ENCODE peak calls at places on chromosomes 2 and 18, in five cellular contexts. N is H1, R is K562, M is GM12878, I is HepG2. E is an unnamed sample.
A peak's percentile ranks its signal among the peaks of the same experiment; 100 is the strongest.

GRCh38 chr2:134122610-134123009 is 131.3 kb upstream of the MGAT5 start:
- DNase-seq in R (no peak), I (peak; percentile 56), M (no peak), N (no peak), E (peak; percentile 64)

GRCh38 chr2:43227830-43228280 is 1.4 kb upstream of the ZFP36L2 start:
- DNase-seq in R (peak; percentile 68), N (no peak), M (no peak), I (peak; percentile 74), E (no peak)

GRCh38 chr18:38525039-38525438 is 959.4 kb upstream of the CELF4 start:
- DNase-seq in I (no peak), R (no peak), M (no peak), N (no peak), E (no peak)

GRCh38 chr2:239468491-239469017 is 67.7 kb upstream of the HDAC4 start:
- DNase-seq in M (no peak), R (no peak), N (no peak), I (no peak), E (no peak)

GRCh38 chr2:206562375-206562774 is 79.9 kb upstream of the FAM237A start:
- DNase-seq in R (no peak), I (no peak), M (no peak), N (no peak), E (no peak)

GRCh38 chr2:240136671-240137292 is 677 bp upstream of the COPS9 start:
- DNase-seq in R (no peak), N (no peak), I (no peak), M (no peak), E (no peak)

GRCh38 chr2:71614976-71615768 is 161.8 kb downstream of the DYSF start:
- DNase-seq in R (no peak), I (peak; percentile 18), N (no peak), M (no peak), E (no peak)

GRCh38 chr2:117551858-117552257 is 262.6 kb upstream of the DDX18 start:
- DNase-seq in I (no peak), M (no peak), R (no peak), N (no peak), E (peak; percentile 27)

GRCh38 chr18:63848159-63848558 is 39.3 kb upstream of the SERPINB2 start:
- DNase-seq in M (no peak), R (peak; percentile 6), N (no peak), I (peak; percentile 39), E (peak; percentile 77)

GRCh38 chr2:45342-46130 is 769 bp downstream of the FAM110C start:
- DNase-seq in M (no peak), R (no peak), I (no peak), N (no peak), E (peak; percentile 37)

GRCh38 chr2:127906206-127906926 is 20.6 kb upstream of the AMMECR1L start:
- DNase-seq in I (no peak), R (peak; percentile 40), N (no peak), M (no peak), E (peak; percentile 55)

GRCh38 chr2:239394978-239395377 is 5.8 kb downstream of the HDAC4 start:
- DNase-seq in M (no peak), R (no peak), N (no peak), I (no peak), E (no peak)

DNA sequence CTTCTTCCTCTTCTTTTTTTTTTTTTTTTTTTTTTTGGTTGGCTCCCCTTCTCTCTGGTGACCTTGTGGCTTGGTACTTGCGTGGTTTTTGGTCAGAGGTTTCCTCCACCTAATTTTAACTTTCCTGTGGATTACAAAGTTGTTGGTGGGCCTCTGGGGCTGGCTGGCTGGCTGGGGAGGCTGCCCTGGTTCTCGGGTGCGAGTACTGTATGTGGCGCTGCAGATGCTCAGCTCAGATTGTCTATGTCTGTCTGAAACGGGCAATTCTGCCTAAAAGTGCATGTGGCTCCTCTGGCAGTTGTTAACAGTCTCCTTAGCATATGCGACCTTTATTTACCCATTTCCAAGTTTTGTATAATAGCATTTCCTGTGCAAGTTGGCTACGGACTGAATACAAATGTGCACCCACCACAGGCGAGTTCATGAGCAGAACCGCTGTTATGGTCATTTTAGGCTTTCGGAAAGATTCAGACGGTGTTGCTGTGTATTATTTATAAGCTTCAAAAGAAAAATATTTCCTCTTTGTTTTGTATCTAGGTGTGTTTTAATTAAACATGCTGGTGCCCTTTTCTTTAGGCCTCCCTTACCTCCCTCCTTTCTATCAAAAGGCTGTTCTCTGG is 4.4 kb downstream of the TBR1 start:
- DNase-seq in I (no peak), N (no peak), M (no peak), R (no peak), E (no peak)
- H3K27ac ChIP-seq in I (no peak overlapping the region), N (no peak overlapping the region), M (no peak overlapping the region), R (no peak overlapping the region), E (no peak overlapping the region)

DNA sequence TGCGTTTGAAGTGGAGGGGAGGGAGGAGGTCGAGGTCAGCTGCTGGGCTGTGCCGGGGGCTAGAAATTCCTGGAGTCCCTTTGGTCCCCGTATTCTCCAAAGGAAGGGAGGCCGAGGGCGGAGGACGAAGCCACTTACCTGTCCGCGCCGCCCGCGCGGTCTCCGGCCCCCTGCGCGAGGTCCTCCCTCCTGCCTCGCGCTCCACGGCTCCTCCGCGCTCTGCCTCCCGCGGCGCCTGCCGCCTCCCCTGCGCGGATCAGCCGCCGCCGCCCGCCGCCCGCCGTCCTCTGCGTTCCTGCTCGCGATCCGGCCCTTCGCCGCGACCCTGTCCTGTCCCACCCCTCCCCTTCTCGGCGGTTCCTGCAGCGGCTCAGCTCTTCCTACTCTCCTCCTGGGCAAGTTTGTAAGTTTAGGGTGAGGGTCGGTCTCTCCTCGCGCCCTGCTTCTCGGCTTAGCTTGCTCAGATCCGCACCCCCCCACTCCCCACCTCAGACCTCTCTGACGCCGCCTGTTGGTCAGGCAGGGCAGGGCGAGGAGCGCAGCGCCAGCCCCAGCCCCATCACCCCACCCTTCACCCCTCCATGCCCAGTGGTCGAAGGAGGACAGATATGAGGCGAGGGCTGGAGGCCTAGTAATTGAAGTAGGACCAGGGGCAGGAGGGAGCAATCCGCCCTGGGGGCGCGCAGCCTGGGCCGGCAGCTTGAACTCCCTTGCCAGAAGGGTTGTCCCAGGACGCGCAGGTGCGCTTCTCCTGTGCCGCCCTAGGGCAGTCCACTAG is 9.7 kb upstream of the SKOR2 start:
- DNase-seq in N (no peak), I (no peak), R (no peak), M (no peak), E (peak; percentile 73)
- H3K27me3 ChIP-seq in N (peaks cover 69% of the 10 kb centered on the region), I (peaks cover 1% of the 10 kb centered on the region), R (peaks cover 23% of the 10 kb centered on the region), M (peaks cover 11% of the 10 kb centered on the region), E (peaks cover 100% of the 10 kb centered on the region)

GRCh38 chr2:56248965-56249742 is 65.4 kb downstream of the CCDC85A start:
- DNase-seq in R (no peak), N (no peak), I (no peak), M (no peak), E (no peak)
- TF ChIP-seq CREB1 in R (no peak), N (no peak), I (no peak), M (no peak), E (no peak)

GRCh38 chr2:105754999-105755398 is 10.3 kb downstream of the NCK2 start:
- DNase-seq in R (no peak), M (no peak), N (no peak), I (no peak), E (no peak)
- H3K27ac ChIP-seq in R (no peak overlapping the region), M (peak overlapping the region; percentile 49), N (no peak overlapping the region), I (no peak overlapping the region), E (no peak overlapping the region)

E was measured in GM23338.